ENCODE peak calls at places on chromosomes 3 and 15, in four cellular contexts. P is ovary, R is MM.1S, W is neuronal stem cell. C is an unnamed sample.

GRCh38 chr15:73389539-73389938 is 20.8 kb upstream of the HCN4 start:
- DNase-seq in P (no peak), R (no peak), W (no peak), C (no peak)

GRCh38 chr3:157573780-157574378 is 70.7 kb upstream of the VEPH1 start:
- DNase-seq in P (no peak), R (no peak), W (no peak), C (no peak)

GRCh38 chr3:52052831-52053306 is 3.5 kb downstream of the DUSP7 start:
- DNase-seq in P (peak; percentile 79), R (no peak), W (no peak), C (peak; percentile 59)

GRCh38 chr3:17639257-17639656 is 103.2 kb downstream of the TBC1D5 start:
- DNase-seq in P (no peak), R (no peak), W (no peak), C (no peak)

GRCh38 chr3:191085091-191085490 is 114.0 kb upstream of the OSTN start:
- DNase-seq in P (no peak), R (no peak), W (no peak), C (no peak)

GRCh38 chr3:5162102-5162501 is 25.4 kb upstream of the EDEM1 start:
- DNase-seq in P (no peak), R (no peak), W (no peak), C (no peak)

GRCh38 chr3:58452176-58452575 is 18.5 kb upstream of the PDHB start:
- DNase-seq in P (no peak), R (no peak), W (no peak), C (no peak)

GRCh38 chr3:175941352-175941751 is 1082.2 kb downstream of the NAALADL2 start:
- DNase-seq in P (no peak), R (peak; percentile 43), W (no peak), C (no peak)

GRCh38 chr15:100835626-100836025 is 44.0 kb upstream of the ALDH1A3 start:
- DNase-seq in P (no peak), R (no peak), W (no peak), C (no peak)

GRCh38 chr3:177640319-177640997 is 443.2 kb upstream of the TBL1XR1 start:
- DNase-seq in P (no peak), R (no peak), W (no peak), C (no peak)

GRCh38 chr15:25713736-25714537 is 149.2 kb downstream of the ATP10A start:
- DNase-seq in P (no peak), R (no peak), W (no peak), C (no peak)

GRCh38 chr15:25711691-25712090 is 151.4 kb downstream of the ATP10A start:
- DNase-seq in P (no peak), R (no peak), W (no peak), C (no peak)

GRCh38 chr15:25712961-25713355 is 150.2 kb downstream of the ATP10A start:
- DNase-seq in P (no peak), R (no peak), W (no peak), C (no peak)

GRCh38 chr15:25711164-25711563 is 152.0 kb downstream of the ATP10A start:
- DNase-seq in P (no peak), R (no peak), W (no peak), C (no peak)

GRCh38 chr15:25712192-25712960 is 150.8 kb downstream of the ATP10A start:
- DNase-seq in P (no peak), R (no peak), W (no peak), C (no peak)
- H3K9me3 ChIP-seq in P (no peaks in the 10 kb centered on the region), R (no peaks in the 10 kb centered on the region), W (no peaks in the 10 kb centered on the region), C (no peaks in the 10 kb centered on the region)

DNA sequence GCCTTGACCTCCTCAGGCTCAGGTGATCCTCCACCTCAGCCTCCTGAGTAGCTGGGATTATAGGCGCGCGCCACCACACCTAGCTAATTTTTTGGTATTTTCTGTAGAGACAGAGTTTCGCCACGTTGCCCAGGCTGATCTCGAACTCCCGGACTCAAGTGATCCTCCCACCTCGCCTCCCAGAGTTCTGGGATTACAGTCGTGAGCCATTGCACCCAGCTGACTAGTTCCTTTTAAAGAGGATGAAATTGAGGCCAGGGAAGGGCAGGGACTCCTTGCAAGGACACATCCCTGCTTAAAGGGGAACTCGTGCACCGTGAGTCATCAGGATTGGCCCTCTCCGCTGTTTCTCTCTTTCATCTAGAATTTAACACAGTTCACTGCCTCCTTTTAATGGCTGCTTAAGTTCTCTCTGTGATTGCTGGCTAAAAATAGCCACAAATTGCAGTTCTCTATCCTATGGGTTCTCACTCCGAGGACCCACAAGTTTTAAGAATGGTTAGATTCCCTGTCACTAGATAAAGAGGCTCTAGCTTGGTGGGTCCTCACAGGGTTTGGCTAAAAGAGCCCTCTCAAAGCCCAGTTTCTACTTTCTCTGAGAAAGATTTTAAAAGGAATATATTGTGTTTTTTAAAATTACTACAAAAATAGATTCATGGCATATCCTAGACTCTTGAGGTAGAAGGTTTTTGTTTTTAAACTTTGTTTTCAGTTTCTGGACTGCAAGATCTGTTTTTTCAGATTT is 1.4 kb downstream of the CRTAP start:
- DNase-seq in P (peak; percentile 64), R (peak; percentile 27), W (peak; percentile 78), C (no peak)
- H3K4me3 ChIP-seq in P (peak overlapping the region; percentile 57), R (peak overlapping the region; percentile 65), W (peak overlapping the region; percentile 52), C (peak overlapping the region; percentile 85)

DNA sequence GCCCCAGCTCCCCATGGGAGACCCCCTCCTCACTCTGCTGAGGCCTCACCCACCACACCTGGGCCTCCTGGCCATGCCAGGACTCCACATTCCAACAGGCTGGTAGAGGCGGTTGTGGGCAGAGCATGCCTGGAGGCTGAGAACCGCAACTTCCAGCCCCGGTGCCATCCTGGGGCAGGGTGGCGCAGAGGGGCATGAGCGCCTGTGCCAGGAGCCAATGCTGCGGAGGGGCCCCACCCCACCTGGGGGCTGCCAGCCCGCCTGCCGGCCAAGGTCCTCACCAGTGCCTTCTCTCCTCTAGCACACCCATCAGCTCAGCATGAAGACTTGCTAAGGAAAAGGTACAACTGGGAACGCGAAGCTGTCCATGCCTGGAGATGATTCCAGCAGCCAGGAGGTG is 34.3 kb upstream of the SLC6A6 start:
- DNase-seq in P (no peak), R (no peak), W (no peak), C (no peak)
- H3K27me3 ChIP-seq in P (no peaks in the 10 kb centered on the region), R (peaks cover 8% of the 10 kb centered on the region), W (peaks cover 52% of the 10 kb centered on the region), C (no peaks in the 10 kb centered on the region)

GRCh38 chr15:43361313-43361903 is 9.4 kb downstream of the ZSCAN29 start:
- DNase-seq in P (no peak), R (no peak), W (no peak), C (no peak)

DNA sequence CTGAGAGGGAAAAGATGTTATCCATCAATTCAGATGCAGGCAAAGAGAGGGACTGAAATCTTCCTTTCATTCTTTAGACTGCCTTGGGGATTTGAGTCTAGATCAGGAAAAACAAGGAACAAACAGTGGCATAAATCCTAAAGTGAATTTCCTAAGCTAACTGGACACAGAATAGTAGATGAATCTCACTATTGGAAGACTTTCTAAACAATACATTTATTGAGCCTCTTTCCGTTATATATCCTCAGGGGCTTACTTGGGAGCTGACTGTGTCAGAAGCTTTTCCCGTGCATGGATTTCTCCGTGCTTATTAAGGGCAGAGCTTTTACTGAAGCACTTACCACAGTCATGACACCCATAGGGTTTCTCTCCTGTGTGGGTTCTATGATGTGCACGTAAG is 10.0 kb downstream of the ZSCAN29 start:
- DNase-seq in P (no peak), R (no peak), W (no peak), C (no peak)
- H3K9me3 ChIP-seq in P (peaks cover 2% of the 10 kb centered on the region), R (no peaks in the 10 kb centered on the region), W (peaks cover 31% of the 10 kb centered on the region), C (peaks cover 52% of the 10 kb centered on the region)

GRCh38 chr3:170421147-170421641 is 2.5 kb downstream of the CLDN11 start:
- DNase-seq in P (peak; percentile 56), R (no peak), W (no peak), C (no peak)

GRCh38 chr3:170420307-170420821 is 1.7 kb downstream of the CLDN11 start:
- DNase-seq in P (peak; percentile 58), R (no peak), W (no peak), C (no peak)

GRCh38 chr3:170417090-170417489 is 1.6 kb upstream of the CLDN11 start:
- DNase-seq in P (no peak), R (no peak), W (no peak), C (no peak)

GRCh38 chr3:170419301-170420087 is 826 bp downstream of the CLDN11 start:
- DNase-seq in P (peak; percentile 78), R (no peak), W (no peak), C (no peak)

DNA sequence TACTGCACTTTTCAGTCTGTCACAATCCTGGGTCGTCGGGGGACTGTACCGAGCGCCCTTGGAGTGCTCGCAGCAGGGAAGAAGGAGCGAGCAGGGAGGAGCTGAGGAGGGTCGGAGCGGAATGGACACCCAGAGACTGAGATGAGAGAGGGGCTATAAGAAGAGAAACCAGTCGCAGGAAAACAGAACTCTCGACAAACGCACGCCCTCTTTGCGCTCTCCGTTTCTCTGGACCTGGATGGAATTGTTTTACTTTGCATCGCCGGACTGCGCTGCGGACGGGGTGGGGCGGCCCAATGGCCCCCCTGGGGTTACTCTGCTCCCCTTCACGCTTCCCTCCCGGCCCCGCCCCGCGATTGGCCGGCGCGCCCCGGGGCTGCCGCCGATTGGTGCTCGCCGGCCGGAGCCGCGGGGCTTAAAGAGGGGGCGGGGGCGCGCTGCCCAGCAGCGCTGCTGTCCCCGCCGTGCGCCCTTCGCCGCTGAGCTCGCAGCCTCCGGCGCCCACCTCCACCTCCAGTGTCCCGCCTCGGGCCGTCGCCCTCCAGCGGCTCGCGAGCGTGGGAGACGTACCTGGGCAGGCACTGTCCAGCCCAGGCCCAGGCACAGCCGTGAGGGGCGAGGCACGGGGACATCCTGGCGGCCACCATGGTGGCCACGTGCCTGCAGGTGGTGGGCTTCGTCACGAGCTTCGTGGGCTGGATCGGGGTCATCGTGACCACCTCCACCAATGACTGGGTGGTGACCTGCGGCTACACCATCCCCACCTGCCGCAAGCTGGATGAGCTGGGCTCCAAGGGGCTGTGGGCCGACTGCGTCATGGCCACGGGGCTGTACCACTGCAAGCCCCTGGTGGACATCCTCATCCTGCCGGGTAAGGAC is at the start of gene CLDN11:
- DNase-seq in P (peak; percentile 92), R (no peak), W (no peak), C (no peak)
- H3K4me3 ChIP-seq in P (peak within 1 kb of the TSS; percentile 53), R (no peak within 1 kb of the TSS), W (peak within 1 kb of the TSS; percentile 77), C (peak within 1 kb of the TSS; percentile 22)

GRCh38 chr15:76180321-76180720 is 120.5 kb downstream of the TMEM266 start:
- DNase-seq in P (no peak), R (no peak), W (no peak), C (no peak)
- H3K27me3 ChIP-seq in P (no peaks in the 10 kb centered on the region), R (peaks cover 6% of the 10 kb centered on the region), W (peaks cover 6% of the 10 kb centered on the region), C (no peaks in the 10 kb centered on the region)

DNA sequence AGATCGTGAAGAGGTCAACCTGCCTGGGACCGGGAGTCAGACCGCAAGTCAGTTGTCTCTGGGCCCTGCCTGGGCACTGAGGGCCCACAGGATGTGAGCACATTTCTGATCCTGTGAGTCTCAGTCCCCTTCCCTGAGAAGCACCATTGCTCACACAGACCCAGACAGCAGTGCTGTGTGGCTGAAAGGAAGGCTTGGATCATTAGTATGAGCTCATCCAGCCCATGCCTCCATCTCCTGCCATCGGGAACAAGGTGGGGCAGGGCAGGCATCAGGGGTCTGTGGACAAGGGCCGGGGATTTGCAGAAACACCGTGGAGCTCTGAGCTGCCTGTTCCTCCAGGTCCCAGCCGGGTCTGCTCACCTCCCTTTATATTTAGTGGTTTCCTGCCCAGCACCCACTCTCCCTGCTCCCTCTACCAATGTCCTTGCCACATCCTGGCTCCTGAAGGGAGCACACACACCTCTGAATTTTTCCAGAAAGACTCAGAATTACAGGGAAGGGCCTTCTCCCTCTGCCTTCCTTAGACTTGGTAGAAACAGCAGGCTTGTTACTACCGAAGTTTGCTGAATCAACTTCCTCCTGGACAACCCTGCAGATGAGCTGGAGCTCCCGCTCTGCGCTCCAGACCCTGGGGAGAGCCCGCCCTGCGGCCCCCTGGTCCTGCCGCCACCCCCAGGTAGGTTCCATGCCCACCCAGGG is 128.3 kb downstream of the NSMCE3 start:
- DNase-seq in P (no peak), R (no peak), W (no peak), C (no peak)
- H3K9me3 ChIP-seq in P (no peaks in the 10 kb centered on the region), R (no peaks in the 10 kb centered on the region), W (no peaks in the 10 kb centered on the region), C (no peaks in the 10 kb centered on the region)